ENCODE peak calls at places on chromosomes 7 and 10, in seven cellular contexts. One of them, this sample, is unnamed.

GRCh38 chr10:48773580-48773979 is 88.9 kb downstream of the WDFY4 start:
- DNase-seq in neuronal stem cell: no peak
- DNase-seq in mesendoderm: no peak
- DNase-seq in IMR-90: no peak
- DNase-seq in H9: no peak
- DNase-seq in mesenchymal stem cell: no peak
- DNase-seq in trophoblast cell: no peak
- DNase-seq in this sample: no peak

GRCh38 chr10:76675951-76676587 is 961.5 kb downstream of the KCNMA1 start:
- DNase-seq in neuronal stem cell: no peak
- DNase-seq in mesendoderm: no peak
- DNase-seq in IMR-90: no peak
- DNase-seq in H9: no peak
- DNase-seq in mesenchymal stem cell: no peak
- DNase-seq in trophoblast cell: no peak
- DNase-seq in this sample: no peak

GRCh38 chr10:5609952-5610616 is 56.3 kb downstream of the ASB13 start:
- DNase-seq in neuronal stem cell: no peak
- DNase-seq in mesendoderm: no peak
- DNase-seq in IMR-90: no peak
- DNase-seq in H9: no peak
- DNase-seq in mesenchymal stem cell: no peak
- DNase-seq in trophoblast cell: no peak
- DNase-seq in this sample: no peak

GRCh38 chr7:87511510-87511909 is 36.0 kb upstream of the ABCB4 start:
- DNase-seq in neuronal stem cell: no peak
- DNase-seq in mesendoderm: no peak
- DNase-seq in IMR-90: no peak
- DNase-seq in H9: no peak
- DNase-seq in mesenchymal stem cell: no peak
- DNase-seq in trophoblast cell: no peak
- DNase-seq in this sample: no peak

GRCh38 chr10:73879296-73880173 is 5.2 kb upstream of the CAMK2G start:
- DNase-seq in neuronal stem cell: peak; percentile 73
- DNase-seq in mesendoderm: peak; percentile 90
- DNase-seq in IMR-90: peak; percentile 75
- DNase-seq in H9: peak; percentile 86
- DNase-seq in mesenchymal stem cell: peak; percentile 83
- DNase-seq in trophoblast cell: peak; percentile 92
- DNase-seq in this sample: peak; percentile 87

GRCh38 chr10:3805791-3806381 is 20.9 kb upstream of the KLF6 start:
- DNase-seq in neuronal stem cell: no peak
- DNase-seq in mesendoderm: peak; percentile 98
- DNase-seq in IMR-90: peak; percentile 77
- DNase-seq in H9: peak; percentile 69
- DNase-seq in mesenchymal stem cell: peak; percentile 91
- DNase-seq in trophoblast cell: peak; percentile 96
- DNase-seq in this sample: no peak

GRCh38 chr10:28532223-28532508 is 752 bp upstream of the WAC start:
- DNase-seq in neuronal stem cell: no peak
- DNase-seq in mesendoderm: peak; percentile 79
- DNase-seq in IMR-90: no peak
- DNase-seq in H9: no peak
- DNase-seq in mesenchymal stem cell: peak; percentile 65
- DNase-seq in trophoblast cell: peak; percentile 61
- DNase-seq in this sample: no peak

GRCh38 chr7:45663167-45663921 is 89.2 kb downstream of the ADCY1 start:
- DNase-seq in neuronal stem cell: peak; percentile 8
- DNase-seq in mesendoderm: peak; percentile 45
- DNase-seq in IMR-90: peak; percentile 12
- DNase-seq in H9: peak; percentile 70
- DNase-seq in mesenchymal stem cell: peak; percentile 20
- DNase-seq in trophoblast cell: peak; percentile 18
- DNase-seq in this sample: peak; percentile 9

GRCh38 chr10:107687702-107688101 is 523.2 kb upstream of the SORCS1 start:
- DNase-seq in neuronal stem cell: no peak
- DNase-seq in mesendoderm: no peak
- DNase-seq in IMR-90: no peak
- DNase-seq in H9: no peak
- DNase-seq in mesenchymal stem cell: no peak
- DNase-seq in trophoblast cell: no peak
- DNase-seq in this sample: no peak

GRCh38 chr7:18667466-18667865 is 171.9 kb downstream of the HDAC9 start:
- DNase-seq in neuronal stem cell: no peak
- DNase-seq in mesendoderm: peak; percentile 71
- DNase-seq in IMR-90: peak; percentile 80
- DNase-seq in H9: no peak
- DNase-seq in mesenchymal stem cell: peak; percentile 83
- DNase-seq in trophoblast cell: peak; percentile 3
- DNase-seq in this sample: no peak

GRCh38 chr7:57204411-57204811 is 72.2 kb upstream of the ZNF479 start:
- DNase-seq in neuronal stem cell: no peak
- DNase-seq in mesendoderm: no peak
- DNase-seq in IMR-90: no peak
- DNase-seq in H9: no peak
- DNase-seq in mesenchymal stem cell: no peak
- DNase-seq in trophoblast cell: no peak
- DNase-seq in this sample: no peak
- H2AK5ac ChIP-seq in neuronal stem cell: no peak overlapping the region
- H2AK5ac ChIP-seq in mesendoderm: no peak overlapping the region
- H2AK5ac ChIP-seq in IMR-90: no peak overlapping the region
- H2AK5ac ChIP-seq in H9: no peak overlapping the region
- H2AK5ac ChIP-seq in mesenchymal stem cell: no peak overlapping the region
- H2AK5ac ChIP-seq in trophoblast cell: no peak overlapping the region
- H2AK5ac ChIP-seq in this sample: no peak overlapping the region

DNA sequence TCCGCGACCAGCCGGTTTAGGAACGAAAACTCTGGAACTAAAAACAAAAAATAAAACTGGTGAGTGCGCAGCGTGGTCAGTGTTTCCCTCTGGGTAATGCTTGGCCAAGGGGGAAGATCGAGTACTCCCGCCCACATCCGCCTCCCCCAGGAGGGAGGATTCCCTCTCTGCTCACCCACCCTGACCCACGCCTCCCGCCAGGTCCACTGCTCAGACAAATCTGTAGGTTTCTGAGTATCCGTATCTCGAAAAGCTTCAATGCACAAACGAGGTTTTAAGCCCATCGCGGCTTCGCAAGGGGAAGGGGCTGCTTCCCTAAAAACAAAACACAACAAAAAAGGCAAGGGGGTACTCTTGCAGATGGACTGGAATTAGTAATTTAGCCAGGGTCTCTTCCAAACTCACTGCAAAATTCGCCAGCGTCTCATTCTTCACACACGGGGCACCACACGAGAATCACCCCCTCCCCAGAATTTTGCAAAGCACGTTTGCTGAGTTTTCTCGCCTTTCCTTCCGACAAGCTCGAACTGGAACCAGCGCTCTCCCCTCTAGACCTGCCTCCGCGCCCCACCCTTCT is 75.2 kb downstream of the INSIG1 start:
- DNase-seq in neuronal stem cell: no peak
- DNase-seq in mesendoderm: no peak
- DNase-seq in IMR-90: no peak
- DNase-seq in H9: no peak
- DNase-seq in mesenchymal stem cell: no peak
- DNase-seq in trophoblast cell: no peak
- DNase-seq in this sample: no peak
- H3K27me3 ChIP-seq in neuronal stem cell: peaks cover 88% of the 10 kb centered on the region
- H3K27me3 ChIP-seq in mesendoderm: peaks cover 73% of the 10 kb centered on the region
- H3K27me3 ChIP-seq in IMR-90: peaks cover 71% of the 10 kb centered on the region
- H3K27me3 ChIP-seq in H9: peaks cover 91% of the 10 kb centered on the region
- H3K27me3 ChIP-seq in mesenchymal stem cell: peaks cover 91% of the 10 kb centered on the region
- H3K27me3 ChIP-seq in trophoblast cell: peaks cover 66% of the 10 kb centered on the region
- H3K27me3 ChIP-seq in this sample: peaks cover 94% of the 10 kb centered on the region

DNA sequence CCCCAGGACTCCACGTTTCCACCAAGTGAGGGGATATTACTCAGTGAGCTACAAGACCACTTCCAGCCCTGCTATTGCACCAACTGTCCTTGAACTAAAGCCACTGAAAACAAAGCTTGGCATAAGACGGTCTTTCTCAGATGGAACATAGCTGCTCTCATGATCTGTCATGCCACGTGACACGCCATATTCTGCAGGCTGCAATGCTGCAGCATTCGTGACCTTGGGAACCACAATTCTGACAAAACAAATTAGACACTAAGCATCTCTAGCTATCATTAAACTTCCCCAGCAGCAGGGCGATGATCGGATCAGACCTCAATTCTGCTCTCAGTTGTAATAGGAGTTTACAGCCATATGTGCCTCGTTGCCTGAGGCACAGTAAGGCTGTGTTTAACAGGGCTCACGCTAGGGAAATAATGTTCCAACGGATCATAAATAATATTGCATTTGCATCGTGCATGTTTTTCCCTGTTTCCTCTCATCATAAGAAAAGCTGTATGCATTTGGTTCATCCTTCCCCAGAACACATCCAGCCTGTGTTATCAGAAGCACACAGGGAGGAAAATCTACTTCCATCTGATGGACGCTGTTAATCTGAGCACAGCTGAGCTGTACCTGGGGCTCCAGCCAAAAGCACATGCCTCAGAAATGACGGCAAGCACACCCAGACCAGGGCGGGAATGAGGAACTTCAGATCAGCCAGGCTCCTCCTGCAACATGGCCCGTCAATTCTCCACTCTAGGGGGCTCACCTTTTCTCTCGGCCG is 38.6 kb upstream of the CNPY1 start:
- DNase-seq in neuronal stem cell: no peak
- DNase-seq in mesendoderm: no peak
- DNase-seq in IMR-90: no peak
- DNase-seq in H9: no peak
- DNase-seq in mesenchymal stem cell: no peak
- DNase-seq in trophoblast cell: no peak
- DNase-seq in this sample: no peak
- H2AK5ac ChIP-seq in neuronal stem cell: no peak overlapping the region
- H2AK5ac ChIP-seq in mesendoderm: no peak overlapping the region
- H2AK5ac ChIP-seq in IMR-90: no peak overlapping the region
- H2AK5ac ChIP-seq in H9: no peak overlapping the region
- H2AK5ac ChIP-seq in mesenchymal stem cell: no peak overlapping the region
- H2AK5ac ChIP-seq in trophoblast cell: no peak overlapping the region
- H2AK5ac ChIP-seq in this sample: no peak overlapping the region

GRCh38 chr7:155386608-155387007 is 71.3 kb upstream of the EN2 start:
- DNase-seq in neuronal stem cell: no peak
- DNase-seq in mesendoderm: no peak
- DNase-seq in IMR-90: no peak
- DNase-seq in H9: no peak
- DNase-seq in mesenchymal stem cell: no peak
- DNase-seq in trophoblast cell: no peak
- DNase-seq in this sample: no peak

GRCh38 chr7:155382802-155383171 is 75.1 kb upstream of the EN2 start:
- DNase-seq in neuronal stem cell: no peak
- DNase-seq in mesendoderm: no peak
- DNase-seq in IMR-90: no peak
- DNase-seq in H9: no peak
- DNase-seq in mesenchymal stem cell: no peak
- DNase-seq in trophoblast cell: no peak
- DNase-seq in this sample: no peak

GRCh38 chr7:155387066-155387620 is 70.8 kb upstream of the EN2 start:
- DNase-seq in neuronal stem cell: no peak
- DNase-seq in mesendoderm: no peak
- DNase-seq in IMR-90: no peak
- DNase-seq in H9: no peak
- DNase-seq in mesenchymal stem cell: no peak
- DNase-seq in trophoblast cell: no peak
- DNase-seq in this sample: no peak

GRCh38 chr7:155383756-155384491 is 74.0 kb upstream of the EN2 start:
- DNase-seq in neuronal stem cell: no peak
- DNase-seq in mesendoderm: no peak
- DNase-seq in IMR-90: no peak
- DNase-seq in H9: no peak
- DNase-seq in mesenchymal stem cell: no peak
- DNase-seq in trophoblast cell: no peak
- DNase-seq in this sample: no peak

DNA sequence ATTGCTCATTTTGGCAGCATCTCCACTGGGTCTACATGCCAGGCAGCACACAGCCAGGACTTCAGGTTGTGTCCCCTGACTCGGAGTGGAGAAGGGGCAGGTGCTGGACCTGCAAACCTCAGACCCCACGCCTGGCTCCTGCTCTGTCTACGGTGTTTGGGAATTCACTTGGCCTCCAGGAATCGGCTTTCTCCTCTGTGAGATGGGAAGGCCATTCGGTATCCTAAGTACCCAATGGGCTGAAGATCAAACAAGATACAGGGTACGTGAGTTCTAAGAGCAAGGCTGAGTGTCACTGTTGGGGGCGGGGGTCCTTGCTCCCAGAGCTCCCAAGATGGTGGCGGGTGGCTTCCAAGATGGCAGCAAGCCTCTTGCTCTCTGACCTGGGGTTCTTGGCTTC is 73.2 kb upstream of the EN2 start:
- DNase-seq in neuronal stem cell: no peak
- DNase-seq in mesendoderm: no peak
- DNase-seq in IMR-90: no peak
- DNase-seq in H9: no peak
- DNase-seq in mesenchymal stem cell: no peak
- DNase-seq in trophoblast cell: no peak
- DNase-seq in this sample: no peak
- H3K27me3 ChIP-seq in neuronal stem cell: peaks cover 60% of the 10 kb centered on the region
- H3K27me3 ChIP-seq in mesendoderm: peaks cover 29% of the 10 kb centered on the region
- H3K27me3 ChIP-seq in IMR-90: peaks cover 56% of the 10 kb centered on the region
- H3K27me3 ChIP-seq in H9: peaks cover 51% of the 10 kb centered on the region
- H3K27me3 ChIP-seq in mesenchymal stem cell: peaks cover 84% of the 10 kb centered on the region
- H3K27me3 ChIP-seq in trophoblast cell: peaks cover 41% of the 10 kb centered on the region
- H3K27me3 ChIP-seq in this sample: peaks cover 61% of the 10 kb centered on the region

GRCh38 chr10:115436999-115437398 is 343.8 kb downstream of the ATRNL1 start:
- DNase-seq in neuronal stem cell: no peak
- DNase-seq in mesendoderm: no peak
- DNase-seq in IMR-90: no peak
- DNase-seq in H9: no peak
- DNase-seq in mesenchymal stem cell: no peak
- DNase-seq in trophoblast cell: no peak
- DNase-seq in this sample: no peak
- H2AK5ac ChIP-seq in neuronal stem cell: no peak overlapping the region
- H2AK5ac ChIP-seq in mesendoderm: no peak overlapping the region
- H2AK5ac ChIP-seq in IMR-90: no peak overlapping the region
- H2AK5ac ChIP-seq in H9: no peak overlapping the region
- H2AK5ac ChIP-seq in mesenchymal stem cell: no peak overlapping the region
- H2AK5ac ChIP-seq in trophoblast cell: no peak overlapping the region
- H2AK5ac ChIP-seq in this sample: no peak overlapping the region

DNA sequence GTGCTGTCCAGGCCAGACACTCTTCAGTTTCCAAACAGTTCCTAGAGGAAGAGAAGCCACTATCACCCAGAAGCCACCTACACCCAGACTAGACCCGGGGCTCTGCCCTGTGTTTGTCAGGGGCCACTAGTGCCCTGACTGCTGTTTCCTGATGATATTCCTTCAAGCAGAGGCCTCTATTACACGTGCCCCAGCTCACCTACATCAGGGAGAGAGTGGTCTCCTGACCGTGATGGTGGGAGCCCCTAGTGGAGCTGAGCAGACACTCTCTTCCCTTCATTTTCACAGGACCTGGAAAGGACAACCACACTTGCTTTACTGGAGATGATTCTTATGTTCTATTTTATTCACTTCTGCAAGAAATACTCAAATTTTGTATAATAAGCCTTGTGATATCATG is 9.2 kb downstream of the ZNF394 start:
- DNase-seq in neuronal stem cell: no peak
- DNase-seq in mesendoderm: peak; percentile 41
- DNase-seq in IMR-90: no peak
- DNase-seq in H9: no peak
- DNase-seq in mesenchymal stem cell: no peak
- DNase-seq in trophoblast cell: no peak
- DNase-seq in this sample: no peak
- H3K27me3 ChIP-seq in neuronal stem cell: no peaks in the 10 kb centered on the region
- H3K27me3 ChIP-seq in mesendoderm: no peaks in the 10 kb centered on the region
- H3K27me3 ChIP-seq in IMR-90: no peaks in the 10 kb centered on the region
- H3K27me3 ChIP-seq in H9: no peaks in the 10 kb centered on the region
- H3K27me3 ChIP-seq in mesenchymal stem cell: no peaks in the 10 kb centered on the region
- H3K27me3 ChIP-seq in trophoblast cell: no peaks in the 10 kb centered on the region
- H3K27me3 ChIP-seq in this sample: no peaks in the 10 kb centered on the region

GRCh38 chr7:78265486-78265885 is 466.9 kb downstream of the PHTF2 start:
- DNase-seq in neuronal stem cell: no peak
- DNase-seq in mesendoderm: no peak
- DNase-seq in IMR-90: no peak
- DNase-seq in H9: no peak
- DNase-seq in mesenchymal stem cell: no peak
- DNase-seq in trophoblast cell: no peak
- DNase-seq in this sample: no peak
- H2AK5ac ChIP-seq in neuronal stem cell: no peak overlapping the region
- H2AK5ac ChIP-seq in mesendoderm: no peak overlapping the region
- H2AK5ac ChIP-seq in IMR-90: no peak overlapping the region
- H2AK5ac ChIP-seq in H9: no peak overlapping the region
- H2AK5ac ChIP-seq in mesenchymal stem cell: no peak overlapping the region
- H2AK5ac ChIP-seq in trophoblast cell: no peak overlapping the region
- H2AK5ac ChIP-seq in this sample: no peak overlapping the region